ENCODE peak calls at places on chromosomes 5 and 9, in seven cellular contexts. One of them, this sample, is unnamed.

GRCh38 chr5:78514427-78515345 is 133.9 kb downstream of the LHFPL2 start:
- DNase-seq in cardiac muscle cell: no peak
- DNase-seq in neuronal stem cell: no peak
- DNase-seq in OCI-LY7: no peak
- DNase-seq in astrocyte of the hippocampus: no peak
- DNase-seq in neural crest cell: no peak
- DNase-seq in stimulated activated CD8-positive, alpha-beta memory T cell treated with anti-CD3 and anti-CD28 coated beads, Interleukin-7, amount 100 ng/mL, for 1 hour: no peak
- DNase-seq in this sample: no peak

GRCh38 chr5:134526483-134527155 is 1.1 kb downstream of the JADE2 start:
- DNase-seq in cardiac muscle cell: peak
- DNase-seq in neuronal stem cell: peak
- DNase-seq in OCI-LY7: peak
- DNase-seq in astrocyte of the hippocampus: peak
- DNase-seq in neural crest cell: peak
- DNase-seq in stimulated activated CD8-positive, alpha-beta memory T cell treated with anti-CD3 and anti-CD28 coated beads, Interleukin-7, amount 100 ng/mL, for 1 hour: peak
- DNase-seq in this sample: peak

GRCh38 chr5:171920765-171921391 is 85.6 kb downstream of the FBXW11 start:
- DNase-seq in cardiac muscle cell: no peak
- DNase-seq in neuronal stem cell: no peak
- DNase-seq in OCI-LY7: no peak
- DNase-seq in astrocyte of the hippocampus: no peak
- DNase-seq in neural crest cell: no peak
- DNase-seq in stimulated activated CD8-positive, alpha-beta memory T cell treated with anti-CD3 and anti-CD28 coated beads, Interleukin-7, amount 100 ng/mL, for 1 hour: no peak
- DNase-seq in this sample: no peak

GRCh38 chr9:123637596-123637939 is 281.6 kb downstream of the CRB2 start:
- DNase-seq in cardiac muscle cell: no peak
- DNase-seq in neuronal stem cell: no peak
- DNase-seq in OCI-LY7: no peak
- DNase-seq in astrocyte of the hippocampus: peak
- DNase-seq in neural crest cell: no peak
- DNase-seq in stimulated activated CD8-positive, alpha-beta memory T cell treated with anti-CD3 and anti-CD28 coated beads, Interleukin-7, amount 100 ng/mL, for 1 hour: no peak
- DNase-seq in this sample: no peak

GRCh38 chr9:88092699-88093359 is 45.4 kb downstream of the SPATA31C2 start:
- DNase-seq in cardiac muscle cell: no peak
- DNase-seq in neuronal stem cell: no peak
- DNase-seq in OCI-LY7: no peak
- DNase-seq in astrocyte of the hippocampus: no peak
- DNase-seq in neural crest cell: no peak
- DNase-seq in stimulated activated CD8-positive, alpha-beta memory T cell treated with anti-CD3 and anti-CD28 coated beads, Interleukin-7, amount 100 ng/mL, for 1 hour: no peak
- DNase-seq in this sample: no peak

GRCh38 chr5:80125962-80126480 is 90.9 kb downstream of the THBS4 start:
- DNase-seq in cardiac muscle cell: no peak
- DNase-seq in neuronal stem cell: no peak
- DNase-seq in OCI-LY7: peak
- DNase-seq in astrocyte of the hippocampus: peak
- DNase-seq in neural crest cell: no peak
- DNase-seq in stimulated activated CD8-positive, alpha-beta memory T cell treated with anti-CD3 and anti-CD28 coated beads, Interleukin-7, amount 100 ng/mL, for 1 hour: no peak
- DNase-seq in this sample: no peak

GRCh38 chr9:7536310-7536939 is 263.2 kb downstream of the DMAC1 start:
- DNase-seq in cardiac muscle cell: peak
- DNase-seq in neuronal stem cell: peak
- DNase-seq in OCI-LY7: peak
- DNase-seq in astrocyte of the hippocampus: peak
- DNase-seq in neural crest cell: peak
- DNase-seq in stimulated activated CD8-positive, alpha-beta memory T cell treated with anti-CD3 and anti-CD28 coated beads, Interleukin-7, amount 100 ng/mL, for 1 hour: no peak
- DNase-seq in this sample: peak

GRCh38 chr5:124790895-124791732 is 44.7 kb upstream of the ZNF608 start:
- DNase-seq in cardiac muscle cell: no peak
- DNase-seq in neuronal stem cell: no peak
- DNase-seq in OCI-LY7: no peak
- DNase-seq in astrocyte of the hippocampus: peak
- DNase-seq in neural crest cell: no peak
- DNase-seq in stimulated activated CD8-positive, alpha-beta memory T cell treated with anti-CD3 and anti-CD28 coated beads, Interleukin-7, amount 100 ng/mL, for 1 hour: no peak
- DNase-seq in this sample: no peak

GRCh38 chr5:15566789-15567188 is 66.8 kb downstream of the FBXL7 start:
- DNase-seq in cardiac muscle cell: no peak
- DNase-seq in neuronal stem cell: no peak
- DNase-seq in OCI-LY7: no peak
- DNase-seq in astrocyte of the hippocampus: no peak
- DNase-seq in neural crest cell: no peak
- DNase-seq in stimulated activated CD8-positive, alpha-beta memory T cell treated with anti-CD3 and anti-CD28 coated beads, Interleukin-7, amount 100 ng/mL, for 1 hour: no peak
- DNase-seq in this sample: no peak

GRCh38 chr9:135702002-135702721 is at the start of gene KCNT1:
- DNase-seq in cardiac muscle cell: peak
- DNase-seq in neuronal stem cell: peak
- DNase-seq in OCI-LY7: peak
- DNase-seq in astrocyte of the hippocampus: peak
- DNase-seq in neural crest cell: peak
- DNase-seq in stimulated activated CD8-positive, alpha-beta memory T cell treated with anti-CD3 and anti-CD28 coated beads, Interleukin-7, amount 100 ng/mL, for 1 hour: peak
- DNase-seq in this sample: peak

GRCh38 chr5:27511061-27511460 is 472.7 kb upstream of the CDH9 start:
- DNase-seq in cardiac muscle cell: no peak
- DNase-seq in neuronal stem cell: no peak
- DNase-seq in OCI-LY7: no peak
- DNase-seq in astrocyte of the hippocampus: no peak
- DNase-seq in neural crest cell: no peak
- DNase-seq in stimulated activated CD8-positive, alpha-beta memory T cell treated with anti-CD3 and anti-CD28 coated beads, Interleukin-7, amount 100 ng/mL, for 1 hour: no peak
- DNase-seq in this sample: no peak

GRCh38 chr5:10975915-10976314 is 214.9 kb upstream of the DAP start:
- DNase-seq in cardiac muscle cell: no peak
- DNase-seq in neuronal stem cell: no peak
- DNase-seq in OCI-LY7: no peak
- DNase-seq in astrocyte of the hippocampus: peak
- DNase-seq in neural crest cell: no peak
- DNase-seq in stimulated activated CD8-positive, alpha-beta memory T cell treated with anti-CD3 and anti-CD28 coated beads, Interleukin-7, amount 100 ng/mL, for 1 hour: no peak
- DNase-seq in this sample: no peak

This sample was measured in neural progenitor cell.